ENCODE peak calls at places on chromosomes 7 and 10, in eight cellular contexts. E is T-cell; V is K562; F is NCI-H2081 treated with DMSO at 0.1 percent for 48 hours; Q is NCI-H774; D is iris pigment epithelial cell; B is activated T-helper 9 cell treated with anti-CD3 and anti-CD28 coated beads, Interleukin-2, amount 50 U/mL, for 16 hours; M is activated CD8-positive, alpha-beta memory T cell treated with anti-CD3 and anti-CD28 coated beads, Interleukin-2, amount 50 U/mL, for 48 hours. X is an unnamed sample.

GRCh38 chr10:45425628-45426563 is 51.9 kb downstream of the ALOX5 start:
- DNase-seq in V (no peak), D (peak), Q (no peak), B (no peak), M (no peak), F (no peak), E (no peak), X (no peak)

GRCh38 chr10:8738987-8739386 is 684.5 kb downstream of the GATA3 start:
- DNase-seq in V (no peak), E (no peak), F (no peak), B (no peak), D (no peak), M (no peak), Q (no peak), X (no peak)

GRCh38 chr7:87735360-87735759 is 107.2 kb downstream of the RUNDC3B start:
- DNase-seq in Q (no peak), B (no peak), E (no peak), F (no peak), M (no peak), D (peak), V (no peak), X (no peak)

GRCh38 chr7:92131764-92132330 is 2.4 kb downstream of the CYP51A1 start:
- DNase-seq in V (no peak), M (no peak), F (no peak), D (no peak), B (no peak), E (no peak), Q (no peak), X (no peak)

GRCh38 chr7:155203882-155204691 is 93.6 kb upstream of the INSIG1 start:
- DNase-seq in F (no peak), E (no peak), Q (no peak), M (peak), B (no peak), V (no peak), D (no peak), X (no peak)

GRCh38 chr10:26334932-26335573 is 103.1 kb upstream of the APBB1IP start:
- DNase-seq in B (peak), F (no peak), E (peak), V (peak), M (peak), D (peak), Q (peak), X (peak)

GRCh38 chr7:7791523-7791922 is 73.1 kb upstream of the RPA3 start:
- DNase-seq in F (no peak), Q (no peak), D (no peak), M (no peak), E (no peak), V (no peak), B (no peak), X (no peak)

GRCh38 chr7:102284891-102285540 is 1.7 kb upstream of the SH2B2 start:
- DNase-seq in E (no peak), B (no peak), Q (no peak), M (no peak), F (no peak), V (no peak), D (no peak), X (peak)

GRCh38 chr10:26721561-26721960 is 24.1 kb downstream of the PDSS1 start:
- DNase-seq in M (peak), V (no peak), D (no peak), B (no peak), E (peak), Q (no peak), F (no peak), X (no peak)

GRCh38 chr7:81470084-81470723 is 299.6 kb downstream of the HGF start:
- DNase-seq in M (no peak), V (peak), Q (peak), F (peak), B (no peak), E (no peak), D (peak), X (no peak)

GRCh38 chr7:155576416-155576815 is 30.1 kb upstream of the CNPY1 start:
- DNase-seq in D (no peak), M (no peak), V (no peak), Q (no peak), E (no peak), B (no peak), F (no peak), X (no peak)

GRCh38 chr10:92508866-92509265 is 65.0 kb downstream of the IDE start:
- DNase-seq in Q (no peak), V (no peak), F (no peak), E (no peak), M (no peak), D (no peak), B (no peak), X (no peak)

GRCh38 chr10:132630666-132631347 is 93.2 kb downstream of the INPP5A start:
- DNase-seq in M (no peak), F (no peak), E (no peak), Q (no peak), V (no peak), D (no peak), B (no peak), X (no peak)

GRCh38 chr10:28217848-28218247 is 85.0 kb downstream of the MPP7 start:
- DNase-seq in V (no peak), E (no peak), Q (no peak), D (peak), M (no peak), F (no peak), B (no peak), X (no peak)

GRCh38 chr7:48088559-48089414 is at the start of gene UPP1:
- DNase-seq in V (peak), D (peak), Q (peak), E (peak), B (peak), M (peak), F (no peak), X (peak)

GRCh38 chr7:17302575-17303142 is 4.2 kb downstream of the AHR start:
- DNase-seq in M (no peak), Q (no peak), F (no peak), E (no peak), D (no peak), V (no peak), B (no peak), X (peak)

GRCh38 chr7:19754521-19755116 is 18.8 kb downstream of the TMEM196 start:
- DNase-seq in E (no peak), V (peak), D (peak), F (peak), B (no peak), M (no peak), Q (peak), X (no peak)

GRCh38 chr10:3828404-3829192 is 43.6 kb upstream of the KLF6 start:
- DNase-seq in B (peak), E (no peak), Q (peak), V (peak), M (no peak), D (peak), F (no peak), X (no peak)

GRCh38 chr10:75126277-75126676 is 14.8 kb downstream of the SAMD8 start:
- DNase-seq in D (no peak), B (no peak), Q (no peak), F (no peak), M (no peak), V (no peak), E (no peak), X (no peak)

GRCh38 chr7:4725014-4725951 is 43.2 kb downstream of the FOXK1 start:
- DNase-seq in E (peak), D (peak), Q (peak), M (peak), V (no peak), F (no peak), B (peak), X (no peak)

GRCh38 chr7:157467496-157468212 is 130.8 kb downstream of the DNAJB6 start:
- DNase-seq in B (no peak), Q (no peak), M (no peak), F (no peak), D (no peak), E (no peak), V (peak), X (no peak)

GRCh38 chr10:100153239-100153840 is 32.5 kb downstream of the ERLIN1 start:
- DNase-seq in E (no peak), D (peak), V (no peak), B (no peak), F (no peak), Q (no peak), M (no peak), X (no peak)

GRCh38 chr7:35875292-35875691 is 74.4 kb downstream of the SEPTIN7 start:
- DNase-seq in F (no peak), E (no peak), Q (no peak), M (no peak), B (no peak), V (no peak), D (peak), X (no peak)

GRCh38 chr7:46320956-46321355 is 399.9 kb upstream of the IGFBP3 start:
- DNase-seq in B (no peak), F (no peak), E (no peak), V (no peak), Q (no peak), M (no peak), D (peak), X (no peak)

GRCh38 chr10:17805921-17806577 is 3.1 kb upstream of the MRC1 start:
- DNase-seq in E (no peak), V (no peak), B (no peak), F (no peak), D (no peak), M (peak), Q (no peak), X (peak)

GRCh38 chr10:86868353-86868752 is 89.1 kb downstream of the MMRN2 start:
- DNase-seq in D (peak), M (no peak), Q (no peak), B (no peak), V (no peak), E (no peak), F (no peak), X (no peak)

GRCh38 chr7:155283565-155284194 is 14.0 kb upstream of the INSIG1 start:
- DNase-seq in E (no peak), B (no peak), M (no peak), F (no peak), D (no peak), Q (no peak), V (no peak), X (no peak)

GRCh38 chr10:8393531-8393930 is 339.0 kb downstream of the GATA3 start:
- DNase-seq in V (no peak), Q (no peak), D (no peak), F (no peak), E (no peak), M (no peak), B (no peak), X (no peak)

GRCh38 chr7:105512415-105512814 is 9.7 kb downstream of the PUS7 start:
- DNase-seq in M (peak), F (no peak), E (no peak), B (no peak), D (no peak), V (peak), Q (no peak), X (no peak)

GRCh38 chr7:47271749-47272148 is 310.2 kb downstream of the TNS3 start:
- DNase-seq in M (no peak), B (no peak), V (no peak), E (no peak), F (no peak), D (no peak), Q (no peak), X (no peak)

GRCh38 chr7:27952393-27953290 is 212.7 kb downstream of the TAX1BP1 start:
- DNase-seq in F (no peak), V (no peak), D (peak), Q (no peak), M (no peak), B (no peak), E (no peak), X (no peak)

GRCh38 chr10:76667307-76668012 is 970.1 kb downstream of the KCNMA1 start:
- DNase-seq in V (no peak), D (no peak), M (no peak), Q (no peak), F (no peak), B (no peak), E (no peak), X (no peak)

GRCh38 chr10:72145657-72146450 is 57.5 kb upstream of the SPOCK2 start:
- DNase-seq in D (no peak), E (no peak), B (no peak), V (no peak), F (no peak), M (no peak), Q (no peak), X (no peak)

GRCh38 chr7:149859881-149860280 is 13.9 kb upstream of the ATP6V0E2 start:
- DNase-seq in V (no peak), B (no peak), Q (no peak), E (no peak), M (no peak), D (no peak), F (no peak), X (no peak)

GRCh38 chr10:119650062-119650461 is 1.1 kb upstream of the BAG3 start:
- DNase-seq in F (no peak), V (no peak), B (no peak), E (no peak), Q (no peak), D (no peak), M (no peak), X (no peak)

GRCh38 chr7:81004098-81004497 is 85.2 kb upstream of the SEMA3C start:
- DNase-seq in B (no peak), V (no peak), E (no peak), Q (no peak), M (no peak), F (no peak), D (peak), X (no peak)